ENCODE peak calls at places on chromosomes 5 and 9, in nine cellular contexts. A is transverse colon; V is endodermal cell; E is kidney; J is retinal pigment epithelial cell; M is H7; H is cardiac muscle cell; W is CD8-positive, alpha-beta memory T cell; D is esophagus squamous epithelium. S is an unnamed sample.

GRCh38 chr9:105865315-105865714 is 171.0 kb downstream of the TMEM38B start:
- DNase-seq in E (no peak), J (no peak), M (no peak), V (no peak), W (no peak), H (no peak), A (no peak), D (no peak), S (no peak)

GRCh38 chr5:3994635-3995034 is 399.0 kb downstream of the IRX1 start:
- DNase-seq in H (peak), E (no peak), D (no peak), V (no peak), A (no peak), W (no peak), J (no peak), M (no peak), S (peak)

GRCh38 chr5:159097461-159098284 is 2.0 kb downstream of the EBF1 start:
- DNase-seq in H (peak), D (no peak), J (no peak), V (peak), A (no peak), W (no peak), M (peak), E (peak), S (peak)

GRCh38 chr5:126525630-126526245 is 69.3 kb downstream of the ALDH7A1 start:
- DNase-seq in M (peak), E (no peak), H (peak), D (no peak), A (peak), J (no peak), W (no peak), V (peak), S (peak)

GRCh38 chr5:1104327-1105006 is 7.4 kb downstream of the SLC12A7 start:
- DNase-seq in W (peak), H (no peak), A (no peak), J (no peak), E (no peak), V (no peak), M (no peak), D (no peak), S (no peak)

GRCh38 chr5:143140492-143141231 is 262.8 kb downstream of the NR3C1 start:
- DNase-seq in A (peak), H (no peak), M (no peak), V (no peak), D (no peak), W (no peak), E (no peak), J (no peak), S (no peak)

GRCh38 chr5:54644226-54644625 is 126.7 kb downstream of the SNX18 start:
- DNase-seq in M (no peak), D (no peak), E (no peak), V (no peak), W (no peak), A (no peak), J (peak), H (peak), S (peak)

GRCh38 chr9:14031015-14031414 is 282.9 kb downstream of the NFIB start:
- DNase-seq in J (peak), V (peak), A (no peak), W (no peak), H (peak), M (peak), E (no peak), D (no peak), S (peak)

GRCh38 chr5:34053133-34053532 is 10.1 kb upstream of the C1QTNF3 start:
- DNase-seq in D (no peak), A (no peak), J (no peak), E (no peak), H (peak), V (no peak), W (no peak), M (no peak), S (peak)

DNA sequence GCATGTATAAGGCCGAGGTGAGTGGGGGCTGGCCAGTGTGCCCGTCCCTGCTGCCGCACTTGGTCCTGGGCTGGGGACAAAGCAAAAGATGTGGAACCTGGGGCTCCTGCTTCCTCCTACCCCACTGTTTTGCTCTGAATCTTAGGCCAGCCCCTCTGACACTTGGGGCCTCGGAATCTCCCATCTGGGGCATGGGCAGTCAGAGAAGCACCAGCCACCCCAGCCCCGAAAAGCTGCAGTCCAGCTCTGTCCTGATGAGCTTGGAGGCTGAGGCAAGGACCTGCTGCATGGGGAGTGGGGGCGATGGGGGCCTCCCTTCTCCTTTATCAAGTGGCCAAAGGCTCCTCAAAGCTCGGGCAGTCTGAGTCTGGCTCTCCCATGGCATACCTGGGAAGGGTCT is 31.3 kb downstream of the PTPA start:
- DNase-seq in M (no peak), W (no peak), H (no peak), V (no peak), D (no peak), E (no peak), A (no peak), J (no peak), S (no peak)
- H3K4me3 ChIP-seq in M (no peak), W (no peak), H (no peak), V (peak), D (no peak), E (no peak), A (no peak), J (peak), S (peak)

GRCh38 chr9:19376931-19377330 is 3.1 kb downstream of the RPS6 start:
- DNase-seq in E (no peak), H (no peak), A (no peak), M (no peak), J (no peak), W (no peak), D (no peak), V (no peak), S (no peak)
- H3K4me3 ChIP-seq in E (no peak), H (no peak), A (no peak), M (no peak), J (peak), W (no peak), D (no peak), V (peak), S (no peak)

GRCh38 chr5:177444106-177445051 is 2.2 kb upstream of the PRR7 start:
- DNase-seq in A (no peak), W (peak), D (no peak), V (no peak), M (no peak), H (no peak), J (no peak), E (peak), S (no peak)
- H3K4me3 ChIP-seq in A (no peak), W (no peak), D (no peak), V (no peak), M (no peak), H (no peak), J (no peak), E (no peak), S (no peak)

GRCh38 chr9:3704890-3705289 is 179.1 kb upstream of the RFX3 start:
- DNase-seq in A (no peak), E (no peak), D (no peak), V (no peak), H (no peak), M (no peak), J (no peak), W (no peak), S (no peak)
- H3K4me3 ChIP-seq in A (no peak), E (no peak), D (no peak), V (no peak), H (no peak), M (no peak), J (no peak), W (no peak), S (no peak)

DNA sequence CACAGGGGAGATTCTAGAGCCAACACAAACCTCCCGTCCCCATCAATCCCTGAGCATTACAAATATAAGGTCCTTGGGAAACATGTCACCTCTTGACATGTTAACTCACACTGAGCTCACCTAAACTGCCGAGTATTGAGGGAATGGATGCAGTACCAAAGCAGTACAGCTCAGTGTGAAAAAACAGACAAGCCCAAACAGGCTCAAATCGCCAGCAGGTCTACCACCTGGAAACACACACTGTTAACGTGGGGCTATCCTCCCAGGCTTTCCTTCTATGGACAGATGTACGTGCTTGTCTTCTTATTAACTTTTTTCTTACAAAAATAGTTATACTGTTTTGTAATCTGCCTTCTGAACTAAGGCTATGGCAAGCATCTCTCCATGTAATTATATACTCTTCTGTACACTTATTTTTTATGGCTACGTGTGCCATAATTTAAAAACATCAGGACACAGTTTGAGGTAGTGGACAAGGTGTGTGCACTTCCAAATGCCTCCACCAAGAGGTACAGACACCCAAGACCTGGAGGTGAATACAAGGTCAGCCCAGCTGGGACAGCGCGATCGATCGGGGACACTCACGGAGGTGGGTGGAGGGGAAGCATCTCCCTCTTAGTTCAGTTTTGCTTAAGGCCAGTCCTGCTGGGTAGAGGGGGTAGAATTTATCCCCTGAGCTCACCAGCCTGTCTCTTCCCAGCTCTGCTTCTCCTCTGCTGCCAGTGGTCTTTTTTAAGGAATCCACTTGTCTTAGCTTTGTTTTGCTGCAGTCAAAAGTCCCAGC is 76.5 kb downstream of the DAP start:
- DNase-seq in D (no peak), H (no peak), W (no peak), M (peak), V (no peak), E (no peak), A (no peak), J (no peak), S (no peak)
- H3K4me3 ChIP-seq in D (no peak), H (no peak), W (no peak), M (no peak), V (no peak), E (no peak), A (no peak), J (no peak), S (no peak)